ENCODE peak calls at places on chromosomes 7 and 10, in ten cellular contexts. E, T, K, J, H, O, D, X, L and Q are unnamed samples.
A peak's percentile ranks its signal among the peaks of the same experiment; 100 is the strongest.

GRCh38 chr7:108308913-108309312 is 147.3 kb downstream of the NRCAM start:
- DNase-seq in E (no peak), T (no peak), K (no peak), J (no peak), H (no peak), O (no peak), D (no peak), X (no peak), L (no peak), Q (no peak)

GRCh38 chr10:50469288-50469687 is 154.5 kb downstream of the SGMS1 start:
- DNase-seq in E (no peak), T (no peak), K (no peak), J (no peak), H (no peak), O (no peak), D (no peak), X (no peak), L (no peak), Q (no peak)

GRCh38 chr7:98418636-98419315 is 17.9 kb upstream of the BAIAP2L1 start:
- DNase-seq in E (no peak), T (peak; percentile 56), K (peak; percentile 85), J (peak; percentile 78), H (peak; percentile 99), O (peak; percentile 79), D (no peak), X (no peak), L (no peak), Q (no peak)

GRCh38 chr10:128952856-128953255 is 514.2 kb upstream of the MGMT start:
- DNase-seq in E (no peak), T (no peak), K (no peak), J (no peak), H (no peak), O (no peak), D (no peak), X (no peak), L (no peak), Q (no peak)

GRCh38 chr7:133709036-133709880 is 417.9 kb upstream of the LRGUK start:
- DNase-seq in E (no peak), T (no peak), K (no peak), J (no peak), H (no peak), O (no peak), D (no peak), X (no peak), L (no peak), Q (no peak)

GRCh38 chr7:103630318-103630717 is 184.3 kb upstream of the SLC26A5 start:
- DNase-seq in E (no peak), T (no peak), K (no peak), J (no peak), H (no peak), O (no peak), D (no peak), X (no peak), L (no peak), Q (no peak)

GRCh38 chr10:10605551-10606081 is 412.1 kb upstream of the CELF2 start:
- DNase-seq in E (no peak), T (peak; percentile 29), K (no peak), J (peak; percentile 25), H (no peak), O (no peak), D (no peak), X (no peak), L (no peak), Q (no peak)

GRCh38 chr7:155145477-155146255 is 75.5 kb downstream of the HTR5A start:
- DNase-seq in E (no peak), T (no peak), K (no peak), J (no peak), H (no peak), O (no peak), D (no peak), X (no peak), L (no peak), Q (no peak)

GRCh38 chr10:46329690-46330016 is 42.9 kb downstream of the ANTXRL start:
- DNase-seq in E (no peak), T (no peak), K (no peak), J (no peak), H (no peak), O (no peak), D (no peak), X (no peak), L (no peak), Q (no peak)

GRCh38 chr7:106683941-106684340 is 23.0 kb upstream of the CCDC71L start:
- DNase-seq in E (no peak), T (no peak), K (no peak), J (no peak), H (no peak), O (no peak), D (no peak), X (no peak), L (no peak), Q (no peak)

GRCh38 chr7:55203300-55203699 is 161.8 kb upstream of the LANCL2 start:
- DNase-seq in E (no peak), T (no peak), K (no peak), J (no peak), H (no peak), O (no peak), D (no peak), X (no peak), L (no peak), Q (no peak)

GRCh38 chr7:34596887-34597286 is 61.1 kb upstream of the NPSR1 start:
- DNase-seq in E (no peak), T (no peak), K (no peak), J (no peak), H (peak; percentile 13), O (no peak), D (no peak), X (no peak), L (no peak), Q (no peak)

GRCh38 chr10:132840698-132841097 is 54.8 kb upstream of the NKX6-2 start:
- DNase-seq in E (no peak), T (no peak), K (no peak), J (no peak), H (no peak), O (no peak), D (no peak), X (no peak), L (no peak), Q (no peak)

GRCh38 chr10:132841254-132841975 is 55.5 kb upstream of the NKX6-2 start:
- DNase-seq in E (no peak), T (no peak), K (no peak), J (no peak), H (no peak), O (no peak), D (no peak), X (no peak), L (no peak), Q (no peak)

GRCh38 chr10:132845041-132845551 is 59.1 kb upstream of the NKX6-2 start:
- DNase-seq in E (no peak), T (no peak), K (no peak), J (no peak), H (no peak), O (no peak), D (peak; percentile 39), X (no peak), L (no peak), Q (no peak)

GRCh38 chr10:132844069-132844809 is 58.3 kb upstream of the NKX6-2 start:
- DNase-seq in E (no peak), T (no peak), K (no peak), J (no peak), H (no peak), O (no peak), D (no peak), X (no peak), L (no peak), Q (no peak)

GRCh38 chr10:132842397-132842796 is 56.5 kb upstream of the NKX6-2 start:
- DNase-seq in E (no peak), T (no peak), K (no peak), J (no peak), H (no peak), O (no peak), D (no peak), X (no peak), L (no peak), Q (no peak)
- H3K9me3 ChIP-seq in E (peaks cover 22% of the 10 kb centered on the region), T (no peaks in the 10 kb centered on the region), K (no peaks in the 10 kb centered on the region), J (peaks cover 13% of the 10 kb centered on the region), H (no peaks in the 10 kb centered on the region), O (peaks cover 19% of the 10 kb centered on the region), D (peaks cover 9% of the 10 kb centered on the region), X (peaks cover 16% of the 10 kb centered on the region), L (peaks cover 7% of the 10 kb centered on the region), Q (peaks cover 5% of the 10 kb centered on the region)

GRCh38 chr10:133459454-133460207 is 5.9 kb downstream of the SCART1 start:
- DNase-seq in E (peak; percentile 12), T (no peak), K (no peak), J (no peak), H (no peak), O (no peak), D (no peak), X (no peak), L (no peak), Q (no peak)

GRCh38 chr10:133458710-133459453 is 5.1 kb downstream of the SCART1 start:
- DNase-seq in E (peak; percentile 9), T (no peak), K (no peak), J (no peak), H (no peak), O (no peak), D (no peak), X (no peak), L (no peak), Q (no peak)

GRCh38 chr10:133457100-133457841 is 3.5 kb downstream of the SCART1 start:
- DNase-seq in E (no peak), T (no peak), K (no peak), J (no peak), H (no peak), O (no peak), D (no peak), X (no peak), L (no peak), Q (no peak)

GRCh38 chr10:133456041-133456951 is 2.6 kb downstream of the SCART1 start:
- DNase-seq in E (peak; percentile 10), T (no peak), K (no peak), J (no peak), H (no peak), O (no peak), D (no peak), X (no peak), L (no peak), Q (no peak)

GRCh38 chr10:133458021-133458709 is 4.4 kb downstream of the SCART1 start:
- DNase-seq in E (peak; percentile 11), T (no peak), K (no peak), J (no peak), H (no peak), O (no peak), D (no peak), X (no peak), L (no peak), Q (no peak)
- H3K9me3 ChIP-seq in E (no peaks in the 10 kb centered on the region), T (no peaks in the 10 kb centered on the region), K (no peaks in the 10 kb centered on the region), J (no peaks in the 10 kb centered on the region), H (no peaks in the 10 kb centered on the region), O (no peaks in the 10 kb centered on the region), D (no peaks in the 10 kb centered on the region), X (no peaks in the 10 kb centered on the region), L (no peaks in the 10 kb centered on the region), Q (no peaks in the 10 kb centered on the region)

GRCh38 chr7:20279979-20280378 is 50.7 kb upstream of the ITGB8 start:
- DNase-seq in E (no peak), T (no peak), K (no peak), J (no peak), H (no peak), O (no peak), D (no peak), X (no peak), L (no peak), Q (no peak)
- H3K9me3 ChIP-seq in E (no peaks in the 10 kb centered on the region), T (no peaks in the 10 kb centered on the region), K (no peaks in the 10 kb centered on the region), J (no peaks in the 10 kb centered on the region), H (no peaks in the 10 kb centered on the region), O (no peaks in the 10 kb centered on the region), D (no peaks in the 10 kb centered on the region), X (no peaks in the 10 kb centered on the region), L (no peaks in the 10 kb centered on the region), Q (no peaks in the 10 kb centered on the region)

GRCh38 chr10:83750604-83751003 is 388.7 kb upstream of the GHITM start:
- DNase-seq in E (no peak), T (no peak), K (no peak), J (no peak), H (no peak), O (no peak), D (no peak), X (no peak), L (no peak), Q (no peak)

GRCh38 chr10:83753490-83753889 is 385.8 kb upstream of the GHITM start:
- DNase-seq in E (no peak), T (no peak), K (no peak), J (no peak), H (no peak), O (no peak), D (no peak), X (no peak), L (no peak), Q (no peak)
- H3K9me3 ChIP-seq in E (peaks cover 92% of the 10 kb centered on the region), T (peaks cover 10% of the 10 kb centered on the region), K (no peaks in the 10 kb centered on the region), J (peaks cover 10% of the 10 kb centered on the region), H (peaks cover 15% of the 10 kb centered on the region), O (peaks cover 22% of the 10 kb centered on the region), D (peaks cover 45% of the 10 kb centered on the region), X (peaks cover 28% of the 10 kb centered on the region), L (peaks cover 6% of the 10 kb centered on the region), Q (no peaks in the 10 kb centered on the region)